ENCODE peak calls at places on chromosomes 16 and 17, in five cellular contexts. One of them, this sample, is unnamed.

GRCh38 chr17:71273451-71273850 is 847.4 kb upstream of the SOX9 start:
- DNase-seq in choroid plexus epithelial cell: no peak
- DNase-seq in HCT116: no peak
- DNase-seq in cardiac muscle cell: no peak
- DNase-seq in psoas muscle: no peak
- DNase-seq in this sample: no peak

GRCh38 chr16:86387461-86388440 is 122.6 kb upstream of the FOXF1 start:
- DNase-seq in choroid plexus epithelial cell: peak
- DNase-seq in HCT116: peak
- DNase-seq in cardiac muscle cell: no peak
- DNase-seq in psoas muscle: no peak
- DNase-seq in this sample: peak

GRCh38 chr16:76278976-76279375 is 1.8 kb downstream of the CNTNAP4 start:
- DNase-seq in choroid plexus epithelial cell: peak
- DNase-seq in HCT116: no peak
- DNase-seq in cardiac muscle cell: peak
- DNase-seq in psoas muscle: no peak
- DNase-seq in this sample: peak

GRCh38 chr16:67857547-67858233 is 10.2 kb upstream of the CENPT start:
- DNase-seq in choroid plexus epithelial cell: peak
- DNase-seq in HCT116: no peak
- DNase-seq in cardiac muscle cell: no peak
- DNase-seq in psoas muscle: peak
- DNase-seq in this sample: peak

GRCh38 chr16:87234601-87235000 is 82.6 kb downstream of the C16orf95 start:
- DNase-seq in choroid plexus epithelial cell: no peak
- DNase-seq in HCT116: no peak
- DNase-seq in cardiac muscle cell: no peak
- DNase-seq in psoas muscle: no peak
- DNase-seq in this sample: no peak

GRCh38 chr17:28740406-28741357 is 3.1 kb upstream of the TRAF4 start:
- DNase-seq in choroid plexus epithelial cell: no peak
- DNase-seq in HCT116: no peak
- DNase-seq in cardiac muscle cell: no peak
- DNase-seq in psoas muscle: peak
- DNase-seq in this sample: no peak

GRCh38 chr17:67026341-67026740 is 18.0 kb upstream of the CACNG1 start:
- DNase-seq in choroid plexus epithelial cell: peak
- DNase-seq in HCT116: no peak
- DNase-seq in cardiac muscle cell: no peak
- DNase-seq in psoas muscle: no peak
- DNase-seq in this sample: peak

GRCh38 chr17:61149862-61150362 is 249.7 kb upstream of the TBX2 start:
- DNase-seq in choroid plexus epithelial cell: no peak
- DNase-seq in HCT116: no peak
- DNase-seq in cardiac muscle cell: no peak
- DNase-seq in psoas muscle: no peak
- DNase-seq in this sample: no peak

GRCh38 chr16:30637952-30638351 is 12.8 kb upstream of the PRR14 start:
- DNase-seq in choroid plexus epithelial cell: peak
- DNase-seq in HCT116: peak
- DNase-seq in cardiac muscle cell: no peak
- DNase-seq in psoas muscle: no peak
- DNase-seq in this sample: peak
- TF ChIP-seq CTCF in choroid plexus epithelial cell: peak
- TF ChIP-seq CTCF in HCT116: peak
- TF ChIP-seq CTCF in cardiac muscle cell: peak
- TF ChIP-seq CTCF in psoas muscle: peak
- TF ChIP-seq CTCF in this sample: peak

GRCh38 chr17:11601661-11602060 is 3.4 kb downstream of the DNAH9 start:
- DNase-seq in choroid plexus epithelial cell: no peak
- DNase-seq in HCT116: no peak
- DNase-seq in cardiac muscle cell: no peak
- DNase-seq in psoas muscle: no peak
- DNase-seq in this sample: no peak

DNA sequence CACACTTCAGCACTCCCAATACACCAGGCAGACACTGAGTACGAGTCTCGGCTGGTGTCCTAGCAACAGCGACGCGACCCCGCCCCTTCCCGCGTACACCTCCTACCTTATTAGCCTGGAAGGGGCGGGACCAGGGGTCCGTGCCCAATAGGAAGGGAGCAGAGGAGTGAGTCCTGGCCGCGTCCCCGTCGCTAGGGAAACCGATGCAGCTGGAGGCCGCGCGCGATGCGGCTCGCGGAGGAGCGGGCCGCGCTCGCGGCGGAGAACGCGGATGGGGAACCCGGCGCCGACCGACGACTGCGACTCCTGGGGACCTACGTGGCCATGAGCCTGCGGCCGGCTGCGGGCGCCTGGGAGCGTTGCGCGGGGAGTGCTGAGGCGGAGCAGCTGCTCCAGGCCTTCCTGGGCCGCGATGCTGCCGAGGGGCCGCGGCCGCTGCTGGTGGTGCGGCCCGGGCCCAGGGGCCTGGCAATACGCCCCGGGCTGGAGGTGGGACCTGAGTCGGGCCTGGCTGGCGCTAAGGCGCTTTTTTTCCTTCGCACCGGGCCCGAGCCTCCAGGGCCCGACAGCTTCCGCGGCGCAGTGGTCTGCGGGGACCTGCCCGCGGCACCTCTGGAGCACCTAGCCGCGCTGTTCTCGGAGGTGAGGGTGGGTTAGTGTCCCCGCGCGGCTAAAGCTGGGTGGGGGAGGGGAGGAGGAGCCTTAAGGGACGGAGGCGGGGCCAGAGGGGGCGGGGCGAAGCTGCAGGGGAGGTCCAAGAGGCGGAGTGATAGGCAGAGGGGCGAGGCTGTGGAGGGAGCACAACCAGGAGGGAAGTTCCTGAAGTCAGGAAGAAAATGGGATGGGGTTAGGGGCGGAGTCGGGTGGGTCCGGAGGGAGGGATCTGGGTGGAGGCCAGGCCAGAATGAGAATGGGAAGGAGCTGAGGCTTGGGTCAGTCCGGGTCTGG is at the start of gene DNAH9:
- DNase-seq in choroid plexus epithelial cell: peak
- DNase-seq in HCT116: no peak
- DNase-seq in cardiac muscle cell: peak
- DNase-seq in psoas muscle: peak
- DNase-seq in this sample: peak
- H3K4me3 ChIP-seq in choroid plexus epithelial cell: peak
- H3K4me3 ChIP-seq in HCT116: no peak
- H3K4me3 ChIP-seq in cardiac muscle cell: peak
- H3K4me3 ChIP-seq in psoas muscle: peak
- H3K4me3 ChIP-seq in this sample: no peak

GRCh38 chr17:75407655-75408352 is 2.3 kb upstream of the GRB2 start:
- DNase-seq in choroid plexus epithelial cell: no peak
- DNase-seq in HCT116: no peak
- DNase-seq in cardiac muscle cell: no peak
- DNase-seq in psoas muscle: no peak
- DNase-seq in this sample: no peak
- TF ChIP-seq CTCF in choroid plexus epithelial cell: no peak
- TF ChIP-seq CTCF in HCT116: no peak
- TF ChIP-seq CTCF in cardiac muscle cell: no peak
- TF ChIP-seq CTCF in psoas muscle: no peak
- TF ChIP-seq CTCF in this sample: no peak

DNA sequence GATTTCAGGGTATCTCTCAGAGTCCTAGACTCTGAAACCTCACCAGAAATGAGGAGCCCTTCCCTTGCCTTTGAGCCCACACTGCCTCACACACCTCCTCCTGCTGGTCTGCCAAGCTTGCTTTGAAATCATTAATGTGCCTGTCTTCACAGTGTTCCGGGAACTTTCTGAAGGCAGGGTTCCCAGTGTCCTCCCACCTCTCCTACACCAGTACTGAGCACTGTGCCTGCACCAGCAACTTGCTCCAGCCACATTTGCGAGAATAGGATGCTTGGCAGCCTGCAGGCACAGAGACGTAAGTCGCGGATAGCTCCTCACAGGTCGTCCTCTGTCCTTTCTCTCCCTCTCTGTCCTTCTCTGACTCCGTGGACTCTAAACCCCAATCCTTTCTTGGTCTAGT is 408.4 kb upstream of the EEF2KMT start:
- DNase-seq in choroid plexus epithelial cell: no peak
- DNase-seq in HCT116: no peak
- DNase-seq in cardiac muscle cell: no peak
- DNase-seq in psoas muscle: no peak
- DNase-seq in this sample: no peak
- H3K4me3 ChIP-seq in choroid plexus epithelial cell: no peak
- H3K4me3 ChIP-seq in HCT116: no peak
- H3K4me3 ChIP-seq in cardiac muscle cell: no peak
- H3K4me3 ChIP-seq in psoas muscle: no peak
- H3K4me3 ChIP-seq in this sample: no peak

GRCh38 chr17:78409191-78409621 is 30.8 kb downstream of the PGS1 start:
- DNase-seq in choroid plexus epithelial cell: no peak
- DNase-seq in HCT116: no peak
- DNase-seq in cardiac muscle cell: no peak
- DNase-seq in psoas muscle: no peak
- DNase-seq in this sample: no peak
- TF ChIP-seq CTCF in choroid plexus epithelial cell: no peak
- TF ChIP-seq CTCF in HCT116: no peak
- TF ChIP-seq CTCF in cardiac muscle cell: no peak
- TF ChIP-seq CTCF in psoas muscle: no peak
- TF ChIP-seq CTCF in this sample: no peak

GRCh38 chr17:48726916-48727286 is 1.6 kb downstream of the HOXB13 start:
- DNase-seq in choroid plexus epithelial cell: no peak
- DNase-seq in HCT116: no peak
- DNase-seq in cardiac muscle cell: no peak
- DNase-seq in psoas muscle: no peak
- DNase-seq in this sample: no peak
- H3K4me3 ChIP-seq in choroid plexus epithelial cell: no peak
- H3K4me3 ChIP-seq in HCT116: no peak
- H3K4me3 ChIP-seq in cardiac muscle cell: no peak
- H3K4me3 ChIP-seq in psoas muscle: no peak
- H3K4me3 ChIP-seq in this sample: no peak

This sample was measured in fibroblast of pulmonary artery.